ENCODE peak calls at places on chromosomes 3 and 15, in four cellular contexts. W is C1 segment of cervical spinal cord, I is activated T-cell treated with anti-CD3 and anti-CD28 coated beads for 1 hour, K is PC-3. A is an unnamed sample.

GRCh38 chr3:113829576-113830354 is 8.8 kb upstream of the GRAMD1C start:
- DNase-seq in K (peak), W (no peak), I (no peak), A (no peak)

GRCh38 chr3:134917631-134918030 is 122.6 kb downstream of the EPHB1 start:
- DNase-seq in I (no peak), W (no peak), K (peak), A (peak)

GRCh38 chr15:73926191-73927002 is at the start of gene LOXL1:
- DNase-seq in K (peak), I (no peak), W (peak), A (peak)

GRCh38 chr3:87318609-87319008 is 42.2 kb upstream of the POU1F1 start:
- DNase-seq in I (no peak), K (peak), W (no peak), A (peak)

GRCh38 chr15:36880226-36880912 is 220.0 kb downstream of the MEIS2 start:
- DNase-seq in W (no peak), K (no peak), I (no peak), A (no peak)

GRCh38 chr15:39887832-39888231 is 32.2 kb downstream of the GPR176 start:
- DNase-seq in K (peak), I (no peak), W (no peak), A (peak)

GRCh38 chr15:62498711-62499110 is 333.6 kb upstream of the C2CD4B start:
- DNase-seq in I (no peak), W (no peak), K (no peak), A (peak)

GRCh38 chr15:61828860-61829513 is 231.3 kb downstream of the VPS13C start:
- DNase-seq in W (no peak), I (no peak), K (no peak), A (no peak)

GRCh38 chr3:71066356-71066755 is 517.2 kb downstream of the FOXP1 start:
- DNase-seq in W (no peak), K (peak), I (no peak), A (no peak)

GRCh38 chr3:113263020-113263419 is 51.7 kb downstream of the BOC start:
- DNase-seq in I (no peak), W (no peak), K (no peak), A (no peak)